ENCODE peak calls at places on chromosomes 11 and 22, in six cellular contexts. O, C, F, R, D and J are unnamed samples.

GRCh38 chr11:75406338-75406777 is 7.0 kb downstream of the RPS3 start:
- DNase-seq in O (no peak), D (no peak), R (no peak), C (peak; percentile 60), F (no peak), J (no peak)

GRCh38 chr11:71365626-71366025 is 82.6 kb downstream of the DHCR7 start:
- DNase-seq in D (no peak), O (no peak), R (no peak), C (no peak), F (no peak), J (no peak)

GRCh38 chr22:31321421-31321820 is 24.7 kb downstream of the PATZ1 start:
- DNase-seq in R (no peak), O (no peak), D (no peak), F (no peak), C (no peak), J (no peak)

GRCh38 chr11:6357222-6357621 is 33.1 kb upstream of the SMPD1 start:
- DNase-seq in F (no peak), D (no peak), R (no peak), C (peak; percentile 42), O (peak; percentile 22), J (no peak)

GRCh38 chr11:16577490-16577889 is 161.0 kb upstream of the C11orf58 start:
- DNase-seq in F (no peak), D (no peak), C (no peak), R (no peak), O (no peak), J (no peak)

GRCh38 chr11:9461760-9462134 is 935 bp downstream of the ZNF143 start:
- DNase-seq in O (no peak), R (no peak), D (no peak), F (peak; percentile 12), C (no peak), J (no peak)

GRCh38 chr22:40058265-40058664 is 63.5 kb downstream of the FAM83F start:
- DNase-seq in D (no peak), F (no peak), O (no peak), R (no peak), C (peak; percentile 34), J (no peak)

GRCh38 chr11:74543991-74544390 is 48.4 kb upstream of the POLD3 start:
- DNase-seq in F (no peak), C (no peak), O (no peak), R (no peak), D (no peak), J (no peak)

GRCh38 chr11:3226846-3227567 is 5.2 kb downstream of the MRGPRE start:
- DNase-seq in O (no peak), D (no peak), C (no peak), F (no peak), R (no peak), J (no peak)

GRCh38 chr22:48618326-48618725 is 1209.3 kb downstream of the BRD1 start:
- DNase-seq in O (no peak), R (no peak), D (no peak), C (no peak), F (no peak), J (no peak)

GRCh38 chr11:35583843-35584242 is 34.4 kb upstream of the FJX1 start:
- DNase-seq in O (no peak), F (no peak), C (no peak), D (no peak), R (no peak), J (no peak)

GRCh38 chr22:49052023-49052538 is 775.6 kb downstream of the BRD1 start:
- DNase-seq in R (no peak), C (peak; percentile 27), O (no peak), D (no peak), F (no peak), J (no peak)

GRCh38 chr11:35122308-35122707 is 16.7 kb upstream of the CD44 start:
- DNase-seq in R (no peak), F (no peak), D (no peak), C (no peak), O (no peak), J (no peak)

GRCh38 chr11:133945087-133945974 is 11.4 kb downstream of the IGSF9B start:
- DNase-seq in F (no peak), O (no peak), R (no peak), D (no peak), C (no peak), J (no peak)

GRCh38 chr11:123755813-123756212 is 1.5 kb upstream of the OR6X1 start:
- DNase-seq in R (no peak), O (no peak), C (no peak), D (no peak), F (no peak), J (no peak)

GRCh38 chr22:21016644-21017420 is 1.9 kb downstream of the P2RX6 start:
- DNase-seq in R (no peak), F (no peak), O (no peak), D (no peak), C (no peak), J (no peak)

GRCh38 chr11:130872102-130872501 is 44.2 kb downstream of the SNX19 start:
- DNase-seq in O (no peak), D (no peak), F (no peak), C (no peak), R (no peak), J (no peak)

GRCh38 chr11:119371067-119371601 is 10.4 kb downstream of the USP2 start:
- DNase-seq in F (no peak), C (no peak), O (no peak), R (no peak), D (no peak), J (no peak)

GRCh38 chr22:19105867-19106802 is 16.1 kb downstream of the DGCR2 start:
- DNase-seq in D (no peak), R (no peak), C (peak; percentile 73), O (no peak), F (no peak), J (no peak)

GRCh38 chr22:19709063-19709769 is 5.1 kb upstream of the SEPTIN5 start:
- DNase-seq in D (no peak), C (peak; percentile 67), F (no peak), R (no peak), O (no peak), J (peak; percentile 27)

GRCh38 chr22:49325531-49326395 is 501.9 kb downstream of the BRD1 start:
- DNase-seq in D (no peak), O (no peak), F (no peak), R (peak; percentile 33), C (no peak), J (no peak)

GRCh38 chr22:28820885-28821284 is 20.5 kb upstream of the XBP1 start:
- DNase-seq in R (no peak), C (no peak), F (no peak), D (no peak), O (no peak), J (no peak)

GRCh38 chr11:3208272-3208671 is 10.3 kb downstream of the MRGPRG start:
- DNase-seq in O (no peak), C (no peak), D (no peak), F (no peak), R (no peak), J (no peak)

GRCh38 chr11:100980156-100980555 is 149.5 kb downstream of the PGR start:
- DNase-seq in O (no peak), C (no peak), R (no peak), D (no peak), F (peak; percentile 3), J (peak; percentile 37)

GRCh38 chr22:44089717-44090570 is 65.8 kb downstream of the PARVB start:
- DNase-seq in O (no peak), C (no peak), D (no peak), R (no peak), F (no peak), J (no peak)

GRCh38 chr11:110317516-110317932 is 21.1 kb upstream of the RDX start:
- DNase-seq in R (no peak), C (peak; percentile 65), F (no peak), D (no peak), O (no peak), J (no peak)
- TF ChIP-seq JUND in R (no peak), C (no peak), F (no peak), D (no peak), O (peak; percentile 11), J (no peak)

GRCh38 chr11:29634248-29634647 is 382.6 kb downstream of the KCNA4 start:
- DNase-seq in O (no peak), R (no peak), D (no peak), F (no peak), C (no peak), J (no peak)
- TF ChIP-seq JUND in O (no peak), R (no peak), D (no peak), F (no peak), C (no peak), J (no peak)

GRCh38 chr11:12066799-12067508 is 43.4 kb upstream of the MICAL2 start:
- DNase-seq in F (peak; percentile 50), D (no peak), C (no peak), R (no peak), O (no peak), J (peak; percentile 39)
- TF ChIP-seq JUND in F (no peak), D (no peak), C (no peak), R (no peak), O (no peak), J (no peak)

GRCh38 chr22:47067911-47068654 is 305.6 kb downstream of the TBC1D22A start:
- DNase-seq in C (no peak), D (no peak), R (no peak), F (no peak), O (no peak), J (no peak)

GRCh38 chr22:47066616-47066905 is 304.1 kb downstream of the TBC1D22A start:
- DNase-seq in F (no peak), R (no peak), O (no peak), D (no peak), C (no peak), J (no peak)

GRCh38 chr22:47069270-47069669 is 306.8 kb downstream of the TBC1D22A start:
- DNase-seq in D (no peak), F (no peak), O (no peak), R (no peak), C (no peak), J (no peak)

GRCh38 chr22:47065756-47066615 is 303.5 kb downstream of the TBC1D22A start:
- DNase-seq in F (no peak), O (no peak), D (no peak), R (no peak), C (no peak), J (no peak)

DNA sequence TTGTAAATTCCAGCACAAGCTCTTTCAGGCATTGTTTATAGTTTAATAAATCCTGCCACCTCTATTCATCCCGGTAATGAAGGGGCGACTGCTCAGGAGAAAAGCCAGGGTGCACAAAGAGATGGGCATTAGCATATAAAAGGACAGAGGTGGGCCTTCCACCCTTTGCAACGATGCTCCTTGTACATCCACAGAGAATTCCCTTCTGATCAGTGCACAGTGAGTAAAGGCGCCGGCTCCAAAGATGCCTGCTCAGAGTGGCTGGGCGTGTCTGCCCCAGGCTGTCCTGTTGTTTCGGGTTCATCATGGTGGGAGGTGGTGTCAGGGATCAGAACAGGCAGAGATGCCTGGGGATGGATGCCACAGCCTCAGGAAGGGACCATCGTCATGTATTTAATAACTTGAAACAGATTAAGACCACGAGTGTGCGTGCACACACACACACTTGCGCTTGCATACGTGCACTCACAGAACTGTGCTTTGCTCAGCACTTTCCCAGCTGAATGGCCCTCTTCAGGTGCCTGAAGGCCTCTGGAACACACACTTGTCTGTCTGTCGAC is 305.0 kb downstream of the TBC1D22A start:
- DNase-seq in D (no peak), F (no peak), R (no peak), O (no peak), C (no peak), J (no peak)
- TF ChIP-seq JUND in D (no peak), F (no peak), R (no peak), O (no peak), C (no peak), J (no peak)

GRCh38 chr22:46068176-46068907 is 82.0 kb upstream of the PPARA start:
- DNase-seq in C (no peak), O (no peak), R (no peak), F (no peak), D (no peak), J (no peak)
- TF ChIP-seq JUND in C (no peak), O (no peak), R (no peak), F (no peak), D (no peak), J (no peak)

GRCh38 chr11:47213985-47214564 is 699 bp upstream of the DDB2 start:
- DNase-seq in C (peak; percentile 35), F (peak; percentile 86), R (peak; percentile 88), O (peak; percentile 81), D (peak; percentile 49), J (peak; percentile 92)
- TF ChIP-seq JUND in C (no peak), F (no peak), R (no peak), O (no peak), D (no peak), J (no peak)